ENCODE peak calls at places on chromosome 20, in six cellular contexts. U, F, N, Q, O and L are unnamed samples.

GRCh38 chr20:17616480-17617211 is 46.8 kb downstream of the DSTN start:
- DNase-seq in U (no peak), F (no peak), N (peak; percentile 24), Q (peak; percentile 41), O (no peak), L (no peak)

GRCh38 chr20:10978713-10979112 is 304.9 kb upstream of the JAG1 start:
- DNase-seq in U (peak; percentile 49), F (no peak), N (no peak), Q (no peak), O (no peak), L (no peak)

GRCh38 chr20:50029697-50030428 is 47.1 kb downstream of the SNAI1 start:
- DNase-seq in U (no peak), F (no peak), N (peak; percentile 36), Q (no peak), O (no peak), L (no peak)

GRCh38 chr20:7505152-7505834 is 435.0 kb downstream of the HAO1 start:
- DNase-seq in U (no peak), F (peak; percentile 33), N (no peak), Q (no peak), O (peak; percentile 29), L (no peak)

GRCh38 chr20:37503256-37503927 is 17.7 kb upstream of the NNAT start:
- DNase-seq in U (no peak), F (no peak), N (no peak), Q (no peak), O (no peak), L (no peak)

GRCh38 chr20:18702736-18703135 is 110.8 kb upstream of the SCP2D1 start:
- DNase-seq in U (no peak), F (no peak), N (no peak), Q (no peak), O (no peak), L (no peak)

GRCh38 chr20:1908191-1908590 is 13.0 kb downstream of the SIRPA start:
- DNase-seq in U (no peak), F (no peak), N (no peak), Q (no peak), O (no peak), L (no peak)

GRCh38 chr20:13402171-13402760 is 181.2 kb downstream of the ISM1 start:
- DNase-seq in U (no peak), F (no peak), N (no peak), Q (no peak), O (no peak), L (no peak)

GRCh38 chr20:36344517-36345132 is 38.5 kb downstream of the DLGAP4 start:
- DNase-seq in U (peak; percentile 88), F (peak; percentile 95), N (peak; percentile 37), Q (no peak), O (no peak), L (peak; percentile 7)

GRCh38 chr20:51542894-51543788 is 622 bp upstream of the NFATC2 start:
- DNase-seq in U (no peak), F (no peak), N (no peak), Q (no peak), O (no peak), L (no peak)

GRCh38 chr20:3925899-3926638 is 36.9 kb downstream of the PANK2 start:
- DNase-seq in U (no peak), F (peak; percentile 43), N (no peak), Q (no peak), O (no peak), L (no peak)

GRCh38 chr20:46011631-46012482 is 3.1 kb downstream of the MMP9 start:
- DNase-seq in U (peak; percentile 40), F (peak; percentile 100), N (peak; percentile 48), Q (peak; percentile 88), O (no peak), L (peak; percentile 33)

GRCh38 chr20:34512266-34512954 is 3.8 kb upstream of the DYNLRB1 start:
- DNase-seq in U (no peak), F (no peak), N (no peak), Q (no peak), O (no peak), L (no peak)

GRCh38 chr20:38617011-38617829 is 15.6 kb downstream of the ARHGAP40 start:
- DNase-seq in U (no peak), F (peak; percentile 39), N (no peak), Q (no peak), O (no peak), L (no peak)

GRCh38 chr20:58695895-58696375 is 3.3 kb downstream of the NPEPL1 start:
- DNase-seq in U (no peak), F (no peak), N (no peak), Q (no peak), O (no peak), L (no peak)

GRCh38 chr20:38748863-38749153 is 548 bp downstream of the ACTR5 start:
- DNase-seq in U (no peak), F (no peak), N (no peak), Q (no peak), O (no peak), L (no peak)

GRCh38 chr20:5234158-5234557 is 82.6 kb downstream of the PROKR2 start:
- DNase-seq in U (no peak), F (no peak), N (no peak), Q (no peak), O (no peak), L (no peak)

GRCh38 chr20:38268115-38268514 is 7.6 kb upstream of the KIAA1755 start:
- DNase-seq in U (no peak), F (no peak), N (no peak), Q (no peak), O (no peak), L (no peak)

GRCh38 chr20:31590717-31591225 is 14.3 kb upstream of the ID1 start:
- DNase-seq in U (no peak), F (peak; percentile 67), N (no peak), Q (no peak), O (no peak), L (no peak)

GRCh38 chr20:38730167-38730988 is 6.1 kb downstream of the SLC32A1 start:
- DNase-seq in U (no peak), F (peak; percentile 28), N (no peak), Q (no peak), O (no peak), L (no peak)

GRCh38 chr20:64053841-64054661 is 4.6 kb upstream of the SOX18 start:
- DNase-seq in U (peak; percentile 47), F (peak; percentile 62), N (no peak), Q (peak; percentile 70), O (no peak), L (no peak)

GRCh38 chr20:35327074-35327976 is 35.1 kb upstream of the FAM83C start:
- DNase-seq in U (no peak), F (no peak), N (peak; percentile 58), Q (no peak), O (no peak), L (no peak)

GRCh38 chr20:59933849-59934585 is 580 bp upstream of the SYCP2 start:
- DNase-seq in U (peak; percentile 87), F (peak; percentile 87), N (peak; percentile 85), Q (peak; percentile 88), O (no peak), L (no peak)

GRCh38 chr20:61562897-61563504 is 310.9 kb downstream of the CDH4 start:
- DNase-seq in U (no peak), F (no peak), N (no peak), Q (peak; percentile 40), O (no peak), L (no peak)

GRCh38 chr20:9099372-9099771 is 30.5 kb downstream of the PLCB4 start:
- DNase-seq in U (no peak), F (no peak), N (no peak), Q (no peak), O (no peak), L (no peak)